ENCODE peak calls at places on chromosomes 2 and 18, in four cellular contexts. V is foreskin fibroblast, F is PC-3, Q is fibroblast of lung. S is an unnamed sample.

GRCh38 chr18:46915800-46916550 is 1.3 kb downstream of the PIAS2 start:
- DNase-seq in F (no peak), V (peak; percentile 5), Q (no peak), S (no peak)

GRCh38 chr2:162344617-162344950 is 652 bp downstream of the GCA start:
- DNase-seq in Q (no peak), F (peak; percentile 14), V (no peak), S (peak; percentile 5)

GRCh38 chr2:102000813-102001766 is 9.3 kb downstream of the IL1R2 start:
- DNase-seq in F (no peak), Q (no peak), V (no peak), S (no peak)

GRCh38 chr2:16218651-16219050 is 278.3 kb downstream of the MYCN start:
- DNase-seq in V (no peak), F (no peak), Q (no peak), S (no peak)

GRCh38 chr18:74495581-74496507 is at the start of gene CNDP2:
- DNase-seq in Q (peak; percentile 98), V (peak; percentile 100), F (peak; percentile 99), S (peak; percentile 98)

GRCh38 chr18:31983020-31983419 is 35.6 kb upstream of the RNF125 start:
- DNase-seq in F (no peak), V (no peak), Q (no peak), S (no peak)

GRCh38 chr2:211611061-211611518 is 927.5 kb downstream of the ERBB4 start:
- DNase-seq in V (no peak), F (no peak), Q (no peak), S (no peak)

GRCh38 chr2:10619643-10620042 is 70.1 kb downstream of the NOL10 start:
- DNase-seq in V (peak; percentile 36), Q (peak; percentile 38), F (no peak), S (peak; percentile 20)

GRCh38 chr2:85974395-85974794 is 85.6 kb upstream of the ST3GAL5 start:
- DNase-seq in Q (peak; percentile 15), V (no peak), F (no peak), S (no peak)

GRCh38 chr2:149039213-149039724 is 770 bp downstream of the LYPD6B start:
- DNase-seq in V (no peak), F (no peak), Q (no peak), S (no peak)

GRCh38 chr18:75140296-75140695 is 68.6 kb downstream of the PTGR3 start:
- DNase-seq in V (no peak), F (no peak), Q (no peak), S (no peak)

GRCh38 chr2:12856934-12857660 is 140.4 kb downstream of the TRIB2 start:
- DNase-seq in V (peak; percentile 74), F (peak; percentile 92), Q (peak; percentile 56), S (peak; percentile 57)

GRCh38 chr2:1517786-1518500 is 104.7 kb downstream of the TPO start:
- DNase-seq in F (no peak), Q (no peak), V (no peak), S (no peak)

GRCh38 chr2:189363559-189363958 is 77.7 kb upstream of the WDR75 start:
- DNase-seq in F (peak; percentile 90), V (peak; percentile 76), Q (peak; percentile 48), S (peak; percentile 32)

GRCh38 chr2:108414256-108414876 is 34.6 kb upstream of the GCC2 start:
- DNase-seq in V (peak; percentile 41), Q (no peak), F (peak; percentile 68), S (no peak)

GRCh38 chr18:60962629-60963028 is 370.6 kb upstream of the CDH20 start:
- DNase-seq in V (no peak), Q (no peak), F (no peak), S (no peak)

GRCh38 chr2:174971868-174972781 is 33.1 kb downstream of the CHN1 start:
- DNase-seq in Q (peak; percentile 40), F (peak; percentile 88), V (peak; percentile 69), S (peak; percentile 90)

GRCh38 chr2:71460595-71461303 is 7.4 kb downstream of the DYSF start:
- DNase-seq in F (peak; percentile 48), Q (no peak), V (no peak), S (no peak)

GRCh38 chr2:20538308-20539132 is 91.6 kb downstream of the RHOB start:
- DNase-seq in F (no peak), Q (no peak), V (no peak), S (no peak)

GRCh38 chr2:20523053-20523452 is 76.2 kb downstream of the RHOB start:
- DNase-seq in F (no peak), Q (no peak), V (no peak), S (no peak)

GRCh38 chr2:220434365-220434764 is 806.9 kb downstream of the SLC4A3 start:
- DNase-seq in V (peak; percentile 83), Q (peak; percentile 87), F (peak; percentile 65), S (peak; percentile 61)

GRCh38 chr18:48356909-48357631 is 52.1 kb downstream of the ZBTB7C start:
- DNase-seq in V (no peak), F (no peak), Q (no peak), S (no peak)

GRCh38 chr18:57003342-57003741 is 143.5 kb upstream of the BOD1L2 start:
- DNase-seq in Q (no peak), F (no peak), V (no peak), S (no peak)

GRCh38 chr18:37243756-37244155 is 321.8 kb downstream of the CELF4 start:
- DNase-seq in V (peak; percentile 26), Q (no peak), F (no peak), S (no peak)

GRCh38 chr18:35949903-35950627 is 22.4 kb upstream of the RMP24 start:
- DNase-seq in F (peak; percentile 41), Q (peak; percentile 73), V (peak; percentile 80), S (peak; percentile 48)

GRCh38 chr2:237293966-237294365 is 120.0 kb downstream of the COL6A3 start:
- DNase-seq in V (no peak), Q (no peak), F (no peak), S (no peak)

GRCh38 chr2:211901226-211901625 is 637.4 kb downstream of the ERBB4 start:
- DNase-seq in Q (no peak), F (no peak), V (no peak), S (no peak)

GRCh38 chr2:20604401-20604911 is 46.4 kb downstream of the HS1BP3 start:
- DNase-seq in V (no peak), F (no peak), Q (no peak), S (no peak)

GRCh38 chr18:60096428-60096827 is 196.6 kb downstream of the PMAIP1 start:
- DNase-seq in V (no peak), Q (no peak), F (no peak), S (no peak)

GRCh38 chr2:28640263-28640907 is 111.2 kb upstream of the PPP1CB start:
- DNase-seq in Q (no peak), V (no peak), F (no peak), S (no peak)

GRCh38 chr2:142180820-142181533 is 50.2 kb upstream of the LRP1B start:
- DNase-seq in V (peak; percentile 30), Q (peak; percentile 11), F (peak; percentile 24), S (peak; percentile 53)

DNA sequence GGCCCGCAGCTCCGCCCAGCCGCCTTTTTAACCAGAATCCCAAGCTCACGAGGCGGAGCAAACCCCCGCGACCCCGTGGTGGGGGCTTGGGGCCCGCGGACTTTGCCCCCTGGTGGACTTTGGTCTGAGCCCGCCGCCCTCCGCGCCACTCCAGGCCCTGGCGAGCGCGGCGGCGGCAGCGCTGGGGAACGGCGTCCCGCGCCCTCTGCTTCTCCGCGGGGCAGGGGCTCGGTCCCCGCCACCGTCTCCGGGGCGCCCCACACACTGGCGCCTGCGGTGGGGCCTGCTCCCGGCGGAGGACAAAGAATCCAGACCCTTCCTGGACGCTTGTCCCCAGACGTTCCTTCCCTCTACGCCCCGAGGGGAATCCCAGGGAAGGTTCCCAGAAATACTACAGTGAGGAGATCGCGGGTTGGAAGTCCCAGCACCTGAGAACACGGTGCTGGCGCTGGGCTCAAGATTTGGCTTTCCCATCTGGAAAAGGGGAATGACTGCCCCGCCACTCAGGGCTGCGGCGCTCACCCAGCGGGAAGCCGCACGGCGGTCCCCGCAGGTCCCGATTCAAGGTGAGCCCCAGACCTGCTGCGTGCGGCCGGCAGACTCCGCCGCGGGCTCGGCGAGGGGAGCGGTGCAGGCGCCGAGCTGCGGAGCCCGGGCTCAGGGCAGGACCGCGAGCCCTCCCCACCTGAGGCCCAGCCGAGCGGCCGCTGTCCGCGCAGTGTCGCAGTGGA is at the start of gene HAAO:
- DNase-seq in F (no peak), V (peak; percentile 45), Q (no peak), S (no peak)
- H3K4me3 ChIP-seq in F (no peak within 1 kb of the TSS), V (peak within 1 kb of the TSS; percentile 35), Q (peak within 1 kb of the TSS; percentile 33), S (peak within 1 kb of the TSS; percentile 53)

GRCh38 chr18:49562481-49563129 is 748 bp downstream of the LIPG start:
- DNase-seq in V (peak; percentile 31), Q (no peak), F (no peak), S (no peak)

GRCh38 chr18:49561377-49562193 is at the start of gene LIPG:
- DNase-seq in F (peak; percentile 76), Q (peak; percentile 77), V (peak; percentile 73), S (peak; percentile 58)

GRCh38 chr18:49563130-49563540 is 1.3 kb downstream of the LIPG start:
- DNase-seq in F (peak; percentile 70), V (peak; percentile 39), Q (no peak), S (no peak)

GRCh38 chr18:49560277-49561126 is 1.4 kb upstream of the LIPG start:
- DNase-seq in V (peak; percentile 56), Q (no peak), F (no peak), S (no peak)

DNA sequence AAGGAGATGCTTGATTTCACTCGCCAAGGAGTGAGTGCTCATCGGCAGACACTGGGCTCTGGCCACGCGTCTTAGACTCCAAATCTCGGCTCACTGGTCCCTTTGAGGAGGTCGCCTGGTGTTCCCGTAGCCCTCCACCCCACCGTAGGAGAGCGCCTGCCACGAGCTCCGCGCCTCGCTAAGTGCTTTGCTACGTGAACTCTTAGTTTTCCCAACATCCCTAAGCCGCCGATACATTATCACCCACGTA is 805 bp upstream of the LIPG start:
- DNase-seq in F (no peak), Q (no peak), V (no peak), S (no peak)
- H3K4me3 ChIP-seq in F (peak overlapping the region; percentile 71), Q (peak overlapping the region; percentile 5), V (peak overlapping the region; percentile 35), S (peak overlapping the region; percentile 56)

DNA sequence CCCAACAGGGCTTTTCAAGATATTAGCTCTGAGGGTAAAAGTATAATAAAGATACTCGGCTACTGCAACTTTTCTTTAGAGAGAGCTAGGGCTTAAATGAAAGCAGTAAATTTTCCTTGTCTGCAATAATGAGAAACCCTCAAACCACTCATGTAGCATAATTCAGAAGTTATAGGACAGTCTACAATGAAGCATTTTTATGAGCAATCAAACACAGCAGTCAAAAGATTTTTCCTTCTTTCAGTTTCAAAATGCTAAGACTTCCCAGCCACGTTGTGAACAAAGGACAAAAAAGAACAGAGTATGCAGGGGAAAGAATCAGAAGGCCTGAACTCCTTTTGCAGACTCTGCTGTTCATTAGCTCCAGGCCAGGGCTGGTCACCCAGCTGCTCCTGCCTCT is 35.3 kb upstream of the CDC42EP3 start:
- DNase-seq in V (no peak), F (no peak), Q (no peak), S (no peak)
- H3K4me3 ChIP-seq in V (no peak overlapping the region), F (no peak overlapping the region), Q (no peak overlapping the region), S (no peak overlapping the region)

DNA sequence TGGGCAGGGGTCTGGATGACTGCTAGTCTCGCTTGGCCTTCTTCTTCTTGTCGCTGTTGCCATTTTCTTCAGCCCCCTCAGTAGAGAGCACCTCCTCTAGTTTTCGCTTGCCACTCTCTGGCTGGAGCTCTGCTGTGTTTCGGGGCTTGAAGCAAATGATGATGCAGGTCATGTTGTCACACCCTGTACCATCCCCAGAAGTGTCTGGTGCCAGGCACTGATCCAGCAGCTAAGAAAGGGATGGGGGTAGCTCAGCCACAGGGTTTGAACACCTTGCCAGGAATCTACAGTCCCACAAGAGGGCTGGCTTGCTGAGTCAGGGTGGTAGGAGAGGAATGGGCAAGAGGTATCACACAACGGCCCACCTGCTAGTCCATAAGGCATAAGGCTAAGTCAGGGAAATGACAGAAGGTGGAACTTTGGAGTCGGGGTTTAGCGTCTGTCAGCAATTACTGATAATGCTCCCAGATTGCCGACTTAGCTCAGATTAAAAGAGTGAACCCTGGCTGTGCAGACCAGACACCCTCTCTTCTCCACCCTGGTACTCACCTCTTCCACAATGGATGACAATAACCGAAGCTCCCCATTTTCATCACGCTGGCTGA is 1.1 kb upstream of the ZNF513 start:
- DNase-seq in V (no peak), F (no peak), Q (no peak), S (no peak)
- H3K4me3 ChIP-seq in V (no peak overlapping the region), F (no peak overlapping the region), Q (no peak overlapping the region), S (no peak overlapping the region)

S was measured in brain microvascular endothelial cell.